ENCODE peak calls at places on chromosome 21, in nine cellular contexts. Q is NCI-H1092 treated with DMSO at 0.1 percent for 48 hours; Z is stimulated activated effector memory CD8-positive, alpha-beta T cell treated with anti-CD3 and anti-CD28 coated beads, Interleukin-12 subunit alpha, Interleukin-12 subunit beta, amount 100 ng/mL, for 72 hours; I is esophagus squamous epithelium; S is SW480; X is T follicular helper cell; A is left kidney; V is H7; J is CD8-positive, alpha-beta T cell. N is an unnamed sample.

GRCh38 chr21:38905328-38905727 is 99.6 kb downstream of the ETS2 start:
- DNase-seq in Q (no peak), A (no peak), S (no peak), I (no peak), Z (no peak), J (no peak), V (no peak), X (no peak), N (no peak)

GRCh38 chr21:45974073-45975016 is 7.2 kb upstream of the COL6A1 start:
- DNase-seq in Q (no peak), I (no peak), X (no peak), S (peak), Z (no peak), V (peak), J (no peak), A (peak), N (no peak)

GRCh38 chr21:20741445-20741844 is 256.8 kb upstream of the NCAM2 start:
- DNase-seq in X (no peak), V (no peak), Z (no peak), S (no peak), J (no peak), Q (no peak), I (no peak), A (no peak), N (no peak)

GRCh38 chr21:31731112-31731801 is 661 bp downstream of the SCAF4 start:
- DNase-seq in I (no peak), X (peak), V (peak), Z (peak), J (peak), S (peak), Q (peak), A (peak), N (peak)

GRCh38 chr21:32572574-32573420 is 12.5 kb downstream of the TCP10L start:
- DNase-seq in Q (peak), I (no peak), J (no peak), A (peak), V (no peak), Z (no peak), X (no peak), S (peak), N (peak)

GRCh38 chr21:31555741-31556191 is 103.7 kb upstream of the SOD1 start:
- DNase-seq in X (no peak), V (peak), I (no peak), S (no peak), Q (no peak), J (no peak), A (peak), Z (no peak), N (no peak)

GRCh38 chr21:44767834-44768831 is 33.5 kb downstream of the UBE2G2 start:
- DNase-seq in X (no peak), Q (peak), V (peak), Z (no peak), A (peak), S (no peak), I (no peak), J (no peak), N (no peak)

GRCh38 chr21:35614412-35614901 is 445.9 kb downstream of the SETD4 start:
- DNase-seq in X (no peak), Z (no peak), I (no peak), S (peak), V (no peak), J (no peak), A (peak), Q (no peak), N (no peak)

GRCh38 chr21:35226960-35227741 is 178.0 kb upstream of the RUNX1 start:
- DNase-seq in Q (peak), S (peak), J (peak), V (no peak), I (no peak), Z (no peak), X (peak), A (no peak), N (peak)

GRCh38 chr21:16264314-16264713 is 534.5 kb downstream of the USP25 start:
- DNase-seq in A (no peak), Q (no peak), Z (no peak), X (no peak), J (no peak), I (no peak), V (no peak), S (no peak), N (no peak)

GRCh38 chr21:17759546-17760178 is 59.5 kb downstream of the C21orf91 start:
- DNase-seq in V (no peak), J (no peak), Z (no peak), I (no peak), S (no peak), X (no peak), A (no peak), Q (no peak), N (no peak)

N was measured in COR-L47.